ENCODE peak calls at places on chromosome 14, in six cellular contexts. Y is heart left ventricle, H is body of pancreas, Q is stomach, W is left ventricle myocardium inferior, D is cardiac fibroblast. V is an unnamed sample.

GRCh38 chr14:76844223-76844622 is 18.0 kb downstream of the LRRC74A start:
- DNase-seq in Y (peak; percentile 86), H (peak; percentile 79), Q (peak; percentile 32), W (peak; percentile 70), D (peak; percentile 85), V (no peak)

GRCh38 chr14:87233806-87234384 is 759.1 kb downstream of the GALC start:
- DNase-seq in Y (no peak), H (no peak), Q (no peak), W (no peak), D (no peak), V (no peak)

GRCh38 chr14:34875031-34875922 is at the start of gene BAZ1A:
- DNase-seq in Y (peak; percentile 64), H (peak; percentile 60), Q (peak; percentile 64), W (peak; percentile 62), D (peak; percentile 91), V (peak; percentile 88)

GRCh38 chr14:55689971-55690871 is 110.2 kb downstream of the KTN1 start:
- DNase-seq in Y (no peak), H (no peak), Q (no peak), W (no peak), D (no peak), V (peak; percentile 13)

GRCh38 chr14:76456200-76456599 is 80.3 kb downstream of the ESRRB start:
- DNase-seq in Y (peak; percentile 31), H (peak; percentile 20), Q (no peak), W (no peak), D (peak; percentile 31), V (no peak)

GRCh38 chr14:49550284-49551184 is 35.6 kb downstream of the RPS29 start:
- DNase-seq in Y (no peak), H (no peak), Q (no peak), W (no peak), D (peak; percentile 28), V (no peak)

GRCh38 chr14:65101631-65102440 is 481 bp downstream of the MAX start:
- DNase-seq in Y (peak; percentile 24), H (no peak), Q (peak; percentile 30), W (peak; percentile 23), D (no peak), V (no peak)

GRCh38 chr14:75277000-75277795 is 1.4 kb upstream of the FOS start:
- DNase-seq in Y (peak; percentile 95), H (peak; percentile 92), Q (peak; percentile 90), W (peak; percentile 91), D (peak; percentile 96), V (no peak)

GRCh38 chr14:65600742-65601141 is 188.2 kb downstream of the FUT8 start:
- DNase-seq in Y (no peak), H (no peak), Q (no peak), W (no peak), D (no peak), V (peak; percentile 19)

GRCh38 chr14:50230601-50231474 is 540 bp downstream of the SOS2 start:
- DNase-seq in Y (peak; percentile 68), H (peak; percentile 50), Q (peak; percentile 41), W (peak; percentile 67), D (peak; percentile 66), V (no peak)

GRCh38 chr14:32509632-32510187 is 180.6 kb downstream of the AKAP6 start:
- DNase-seq in Y (peak; percentile 56), H (peak; percentile 31), Q (peak; percentile 30), W (peak; percentile 55), D (peak; percentile 98), V (peak; percentile 73)

GRCh38 chr14:93970589-93970966 is 5.8 kb downstream of the ASB2 start:
- DNase-seq in Y (no peak), H (peak; percentile 52), Q (peak; percentile 60), W (no peak), D (no peak), V (no peak)

GRCh38 chr14:54000341-54000811 is 43.8 kb upstream of the BMP4 start:
- DNase-seq in Y (no peak), H (no peak), Q (no peak), W (no peak), D (peak; percentile 38), V (no peak)

GRCh38 chr14:75098209-75098608 is 28.6 kb downstream of the NEK9 start:
- DNase-seq in Y (no peak), H (no peak), Q (no peak), W (no peak), D (no peak), V (no peak)

GRCh38 chr14:55117816-55118441 is 11.1 kb upstream of the LGALS3 start:
- DNase-seq in Y (peak; percentile 39), H (no peak), Q (no peak), W (no peak), D (peak; percentile 62), V (no peak)

GRCh38 chr14:100103261-100104005 is 38.2 kb downstream of the EVL start:
- DNase-seq in Y (peak; percentile 56), H (no peak), Q (no peak), W (peak; percentile 41), D (peak; percentile 83), V (no peak)
- H3K4me3 ChIP-seq in Y (no peak overlapping the region), H (no peak overlapping the region), Q (no peak overlapping the region), W (peak overlapping the region; percentile 20), D (no peak overlapping the region), V (no peak overlapping the region)

GRCh38 chr14:103121161-103121845 is 2.0 kb upstream of the TNFAIP2 start:
- DNase-seq in Y (peak; percentile 75), H (no peak), Q (no peak), W (peak; percentile 64), D (peak; percentile 72), V (no peak)
- TF ChIP-seq CTCF in Y (no peak), H (no peak), Q (no peak), W (no peak), D (no peak), V (no peak)

GRCh38 chr14:69354383-69355154 is 43.5 kb downstream of the ERH start:
- DNase-seq in Y (no peak), H (no peak), Q (peak; percentile 44), W (no peak), D (no peak), V (no peak)

GRCh38 chr14:69355955-69356321 is 42.2 kb downstream of the ERH start:
- DNase-seq in Y (no peak), H (no peak), Q (no peak), W (no peak), D (peak; percentile 73), V (no peak)

GRCh38 chr14:69353168-69353567 is 44.9 kb downstream of the ERH start:
- DNase-seq in Y (no peak), H (no peak), Q (no peak), W (no peak), D (no peak), V (no peak)

GRCh38 chr14:69356903-69357543 is 41.1 kb downstream of the ERH start:
- DNase-seq in Y (no peak), H (no peak), Q (no peak), W (no peak), D (no peak), V (no peak)

GRCh38 chr14:69355155-69355954 is 42.7 kb downstream of the ERH start:
- DNase-seq in Y (no peak), H (no peak), Q (no peak), W (no peak), D (peak; percentile 5), V (no peak)
- H3K4me3 ChIP-seq in Y (no peak overlapping the region), H (no peak overlapping the region), Q (no peak overlapping the region), W (no peak overlapping the region), D (no peak overlapping the region), V (no peak overlapping the region)

GRCh38 chr14:61516957-61517356 is 178.4 kb upstream of the HIF1A start:
- DNase-seq in Y (no peak), H (no peak), Q (no peak), W (no peak), D (peak; percentile 84), V (no peak)

GRCh38 chr14:61514927-61515326 is 180.4 kb upstream of the HIF1A start:
- DNase-seq in Y (no peak), H (no peak), Q (no peak), W (no peak), D (no peak), V (no peak)

GRCh38 chr14:61517861-61518802 is 177.2 kb upstream of the HIF1A start:
- DNase-seq in Y (peak; percentile 27), H (peak; percentile 57), Q (peak; percentile 69), W (no peak), D (peak; percentile 55), V (no peak)

GRCh38 chr14:61515436-61516124 is 179.7 kb upstream of the HIF1A start:
- DNase-seq in Y (no peak), H (no peak), Q (no peak), W (no peak), D (no peak), V (peak; percentile 54)

DNA sequence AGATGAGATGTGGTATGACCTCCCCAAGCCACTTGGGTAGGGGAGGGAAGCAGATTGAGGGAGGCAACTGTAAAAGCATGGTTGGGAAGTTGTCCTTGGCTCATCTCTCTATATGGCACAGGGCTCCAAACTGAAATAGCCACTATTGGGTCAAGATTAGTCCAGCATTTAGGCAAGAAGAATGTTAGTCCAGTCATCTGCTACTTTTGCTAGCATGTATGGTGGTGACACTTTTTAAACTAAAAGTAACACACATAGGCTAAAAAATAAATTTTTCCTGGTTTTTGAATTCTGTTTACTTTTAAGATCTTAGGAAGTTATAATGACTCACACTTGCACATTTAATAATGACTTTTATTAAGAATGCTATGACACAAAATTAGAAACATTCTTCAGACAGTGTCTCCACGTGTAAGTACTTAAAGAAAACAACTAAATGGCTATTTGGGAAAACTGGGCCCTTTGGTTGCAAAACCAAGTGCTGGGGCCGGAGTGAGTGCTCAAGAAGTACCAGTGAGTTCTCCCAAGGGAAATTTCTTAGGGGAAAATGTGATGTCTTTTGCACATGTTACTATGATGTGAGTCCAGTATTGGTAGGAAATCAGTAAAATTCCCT is 179.1 kb upstream of the HIF1A start:
- DNase-seq in Y (no peak), H (no peak), Q (no peak), W (no peak), D (peak; percentile 61), V (no peak)
- TF ChIP-seq CTCF in Y (no peak), H (no peak), Q (no peak), W (no peak), D (no peak), V (no peak)

GRCh38 chr14:104471114-104471513 is 108.5 kb upstream of the C14orf180 start:
- DNase-seq in Y (no peak), H (no peak), Q (no peak), W (no peak), D (no peak), V (no peak)

GRCh38 chr14:104470588-104470987 is 109.0 kb upstream of the C14orf180 start:
- DNase-seq in Y (no peak), H (no peak), Q (no peak), W (no peak), D (no peak), V (no peak)

GRCh38 chr14:104473244-104473565 is 106.4 kb upstream of the C14orf180 start:
- DNase-seq in Y (no peak), H (no peak), Q (no peak), W (no peak), D (no peak), V (no peak)

GRCh38 chr14:104472536-104473243 is 106.9 kb upstream of the C14orf180 start:
- DNase-seq in Y (no peak), H (no peak), Q (no peak), W (no peak), D (no peak), V (no peak)

DNA sequence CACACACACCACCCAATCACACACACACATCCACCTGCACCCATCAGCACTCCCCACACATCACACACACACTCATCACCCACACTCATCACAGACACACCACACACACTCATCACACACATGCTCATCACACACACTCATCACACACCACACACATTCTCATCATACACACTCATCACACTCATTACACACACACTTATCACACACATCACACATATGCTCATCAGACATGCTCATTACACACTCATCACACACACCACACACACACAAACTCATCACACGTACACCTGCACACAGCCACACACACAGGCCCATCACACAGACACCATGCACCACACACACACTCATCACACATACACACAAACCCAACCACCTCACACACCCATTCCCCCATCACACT is 107.5 kb upstream of the C14orf180 start:
- DNase-seq in Y (no peak), H (no peak), Q (no peak), W (no peak), D (no peak), V (no peak)
- H3K4me3 ChIP-seq in Y (no peak overlapping the region), H (no peak overlapping the region), Q (no peak overlapping the region), W (no peak overlapping the region), D (no peak overlapping the region), V (no peak overlapping the region)